ENCODE peak calls at places on chromosomes 11 and 22, in four cellular contexts. L is body of pancreas, X is brain microvascular endothelial cell, D is H7. T is an unnamed sample.

GRCh38 chr11:132844956-132845355 is 687.3 kb downstream of the OPCML start:
- DNase-seq in D (no peak), L (no peak), X (peak), T (no peak)

GRCh38 chr22:42581762-42582716 is 28.3 kb downstream of the SERHL2 start:
- DNase-seq in L (peak), D (peak), X (peak), T (peak)

GRCh38 chr22:41770715-41771452 is 29.6 kb upstream of the CCDC134 start:
- DNase-seq in L (no peak), D (no peak), X (no peak), T (no peak)

GRCh38 chr11:69640995-69641581 is at the start of gene CCND1:
- DNase-seq in L (peak), D (peak), X (peak), T (peak)

GRCh38 chr22:38872831-38873248 is 824 bp upstream of the CBX6 start:
- DNase-seq in L (peak), X (no peak), D (peak), T (peak)

GRCh38 chr11:62444271-62444833 is 25.5 kb downstream of the SCGB1A1 start:
- DNase-seq in D (peak), X (peak), L (peak), T (peak)

GRCh38 chr11:134289789-134290188 is 13.6 kb downstream of the GLB1L3 start:
- DNase-seq in D (peak), X (no peak), L (no peak), T (no peak)

GRCh38 chr11:117627259-117627658 is 169.8 kb downstream of the DSCAML1 start:
- DNase-seq in D (no peak), X (no peak), L (no peak), T (no peak)

GRCh38 chr22:29517215-29517908 is 36.2 kb downstream of the THOC5 start:
- DNase-seq in D (no peak), X (no peak), L (peak), T (no peak)

GRCh38 chr22:20803696-20804324 is 29.9 kb downstream of the SERPIND1 start:
- DNase-seq in L (no peak), X (peak), D (peak), T (peak)

GRCh38 chr11:71222318-71223080 is 29.9 kb downstream of the SHANK2 start:
- DNase-seq in X (no peak), D (no peak), L (no peak), T (no peak)

GRCh38 chr11:120517390-120518315 is 6.1 kb downstream of the GRIK4 start:
- DNase-seq in L (no peak), D (peak), X (peak), T (peak)

GRCh38 chr11:114762437-114762836 is 84.1 kb downstream of the NXPE2 start:
- DNase-seq in D (peak), X (peak), L (peak), T (peak)

GRCh38 chr11:71170619-71171018 is 81.8 kb downstream of the SHANK2 start:
- DNase-seq in L (no peak), X (no peak), D (peak), T (no peak)

GRCh38 chr11:95791385-95792033 is 1.2 kb downstream of the CEP57 start:
- DNase-seq in X (no peak), D (no peak), L (no peak), T (no peak)

GRCh38 chr11:84543367-84544159 is 1083.6 kb downstream of the DLG2 start:
- DNase-seq in L (no peak), D (peak), X (no peak), T (peak)

GRCh38 chr22:27391092-27391770 is 410.3 kb downstream of the MN1 start:
- DNase-seq in D (no peak), X (no peak), L (peak), T (no peak)

GRCh38 chr11:94528551-94528950 is 15.2 kb upstream of the FUT4 start:
- DNase-seq in D (no peak), L (no peak), X (peak), T (no peak)

GRCh38 chr22:43060213-43060612 is 29.0 kb downstream of the TTLL1 start:
- DNase-seq in X (no peak), D (peak), L (no peak), T (peak)

GRCh38 chr22:45069925-45070324 is 60.1 kb upstream of the PHF21B start:
- DNase-seq in X (no peak), L (no peak), D (no peak), T (no peak)

GRCh38 chr11:61820174-61820573 is 3.4 kb upstream of the FADS1 start:
- DNase-seq in L (no peak), D (no peak), X (peak), T (no peak)

GRCh38 chr22:20571531-20572007 is 64.2 kb downstream of the MED15 start:
- DNase-seq in X (no peak), D (peak), L (peak), T (peak)

GRCh38 chr11:125090816-125091215 is 20.6 kb downstream of the TMEM218 start:
- DNase-seq in X (no peak), L (no peak), D (no peak), T (no peak)

GRCh38 chr11:122917311-122917710 is 34.8 kb downstream of the JHY start:
- DNase-seq in L (peak), D (no peak), X (no peak), T (no peak)

GRCh38 chr11:35588627-35589026 is 29.6 kb upstream of the FJX1 start:
- DNase-seq in X (peak), L (no peak), D (no peak), T (no peak)

GRCh38 chr11:1081601-1082311 is 7.1 kb downstream of the MUC2 start:
- DNase-seq in X (no peak), D (peak), L (no peak), T (peak)

GRCh38 chr11:103326070-103326794 is 217.0 kb downstream of the DYNC2H1 start:
- DNase-seq in L (peak), X (peak), D (peak), T (peak)

GRCh38 chr11:827146-827860 is 416 bp upstream of the CRACR2B start:
- DNase-seq in X (no peak), D (peak), L (peak), T (peak)

GRCh38 chr11:47172740-47173139 is 3.9 kb downstream of the ARFGAP2 start:
- DNase-seq in X (no peak), L (no peak), D (no peak), T (no peak)

GRCh38 chr11:99320769-99321290 is 300.1 kb downstream of the CNTN5 start:
- DNase-seq in D (no peak), L (no peak), X (no peak), T (no peak)

GRCh38 chr11:99311870-99312269 is 291.1 kb downstream of the CNTN5 start:
- DNase-seq in L (no peak), X (no peak), D (no peak), T (no peak)

GRCh38 chr11:99316761-99317475 is 296.2 kb downstream of the CNTN5 start:
- DNase-seq in X (no peak), D (no peak), L (no peak), T (no peak)
- H3K4me3 ChIP-seq in X (no peak), D (no peak), L (no peak), T (no peak)

GRCh38 chr22:46646531-46647211 is 26.5 kb downstream of the GRAMD4 start:
- DNase-seq in L (no peak), D (no peak), X (no peak), T (no peak)
- H3K4me3 ChIP-seq in L (no peak), D (no peak), X (no peak), T (no peak)

GRCh38 chr11:16610738-16611388 is 127.6 kb upstream of the C11orf58 start:
- DNase-seq in X (no peak), D (peak), L (no peak), T (no peak)
- H3K4me3 ChIP-seq in X (no peak), D (peak), L (no peak), T (no peak)

GRCh38 chr22:31105282-31105929 is 2.0 kb downstream of the SELENOM start:
- DNase-seq in L (no peak), X (no peak), D (no peak), T (no peak)
- H3K4me3 ChIP-seq in L (no peak), X (no peak), D (no peak), T (no peak)

T was measured in WERI-Rb-1.